ENCODE peak calls at places on chromosomes 7 and 10, in five cellular contexts. C is stomach, T is sigmoid colon, M is breast epithelium, Q is SK-N-MC. S is an unnamed sample.
A peak's percentile ranks its signal among the peaks of the same experiment; 100 is the strongest.

GRCh38 chr10:63935705-63936104 is 414.5 kb downstream of the REEP3 start:
- DNase-seq in C (no peak), M (no peak), T (no peak), Q (no peak), S (no peak)

GRCh38 chr7:91082854-91083495 is 181.3 kb upstream of the FZD1 start:
- DNase-seq in M (no peak), T (no peak), Q (no peak), C (no peak), S (no peak)

GRCh38 chr10:30170814-30171213 is 111.4 kb upstream of the JCAD start:
- DNase-seq in C (no peak), T (no peak), Q (no peak), M (no peak), S (no peak)

GRCh38 chr7:74174606-74175082 is 488 bp downstream of the EIF4H start:
- DNase-seq in Q (no peak), C (peak; percentile 31), M (peak; percentile 31), T (peak; percentile 78), S (peak; percentile 20)

GRCh38 chr7:152050547-152050971 is 25.1 kb downstream of the GALNT11 start:
- DNase-seq in T (no peak), C (no peak), Q (no peak), M (no peak), S (no peak)

GRCh38 chr7:104758504-104758903 is 255.5 kb upstream of the KMT2E start:
- DNase-seq in Q (no peak), T (no peak), M (no peak), C (no peak), S (no peak)

GRCh38 chr10:79381804-79382221 is 34.5 kb downstream of the PPIF start:
- DNase-seq in Q (no peak), T (peak; percentile 97), M (peak; percentile 71), C (peak; percentile 40), S (peak; percentile 28)

GRCh38 chr10:31999261-31999660 is 57.0 kb downstream of the KIF5B start:
- DNase-seq in T (no peak), C (no peak), M (no peak), Q (no peak), S (no peak)

GRCh38 chr10:114174462-114175190 is 623 bp upstream of the CCDC186 start:
- DNase-seq in C (peak; percentile 64), Q (no peak), T (peak; percentile 78), M (peak; percentile 70), S (peak; percentile 65)

DNA sequence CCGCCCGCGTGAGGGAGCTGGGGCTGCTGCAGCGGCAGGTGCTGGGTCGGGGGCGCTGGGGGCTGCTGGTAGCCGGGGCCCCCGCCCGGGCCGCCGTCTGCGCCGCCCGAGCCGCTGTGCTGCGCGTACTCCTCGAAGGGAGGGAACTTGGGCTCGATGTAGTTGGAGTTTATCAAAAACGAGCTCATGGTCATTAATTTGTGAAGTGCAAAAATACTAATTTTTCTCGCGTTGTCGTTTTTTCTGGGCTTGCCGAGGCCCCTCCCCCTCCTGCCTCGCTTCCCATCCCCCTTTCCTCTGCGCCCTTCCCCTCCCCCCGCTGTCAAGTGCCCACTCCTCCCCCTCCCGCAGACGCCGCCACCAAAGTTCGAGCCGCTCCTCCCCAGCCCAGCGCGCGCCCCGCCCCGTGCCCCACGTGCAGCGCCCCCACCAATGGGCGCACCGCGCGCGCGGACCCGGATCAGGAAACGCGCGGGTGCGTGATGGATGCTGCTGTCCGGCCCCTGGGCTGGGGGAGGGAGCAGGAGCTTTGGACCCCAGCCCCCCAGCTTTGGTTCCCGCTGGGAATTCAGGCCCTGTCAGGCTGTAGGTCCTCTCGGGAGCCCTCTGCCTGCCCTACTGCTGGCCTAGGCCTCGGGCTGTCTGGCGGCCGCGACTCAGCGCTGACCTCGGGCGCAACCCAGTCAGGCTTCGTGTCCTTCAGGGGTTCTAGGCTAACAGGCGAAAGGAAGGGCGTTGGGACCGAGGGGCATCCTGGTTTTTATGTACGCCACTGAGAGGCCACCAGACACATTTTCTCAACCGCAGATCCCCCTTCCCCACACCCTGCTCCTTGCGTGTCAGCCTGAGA is at the start of gene HOXA4:
- DNase-seq in C (peak; percentile 69), M (peak; percentile 94), T (peak; percentile 98), Q (no peak), S (peak; percentile 94)
- H3K4me3 ChIP-seq in C (peak within 1 kb of the TSS; percentile 67), M (peak within 1 kb of the TSS; percentile 69), T (peak within 1 kb of the TSS; percentile 88), Q (peak within 1 kb of the TSS; percentile 87), S (peak within 1 kb of the TSS; percentile 62)

GRCh38 chr7:139623518-139623917 is 100.0 kb downstream of the CLEC2L start:
- DNase-seq in Q (no peak), T (no peak), C (no peak), M (no peak), S (no peak)
- TF ChIP-seq POLR2AphosphoS5 in Q (peak; percentile 21), T (no peak), C (no peak), M (no peak), S (no peak)

GRCh38 chr7:158372400-158373302 is 215.0 kb downstream of the PTPRN2 start:
- DNase-seq in M (no peak), T (no peak), C (no peak), Q (no peak), S (no peak)

GRCh38 chr7:158371856-158372255 is 215.8 kb downstream of the PTPRN2 start:
- DNase-seq in C (no peak), Q (no peak), T (peak; percentile 36), M (no peak), S (no peak)

GRCh38 chr7:158375034-158375433 is 212.6 kb downstream of the PTPRN2 start:
- DNase-seq in M (no peak), T (peak; percentile 35), C (no peak), Q (no peak), S (no peak)

GRCh38 chr7:158373761-158374545 is 213.7 kb downstream of the PTPRN2 start:
- DNase-seq in T (peak; percentile 19), Q (no peak), C (no peak), M (no peak), S (peak; percentile 21)

GRCh38 chr7:158374586-158374985 is 213.0 kb downstream of the PTPRN2 start:
- DNase-seq in Q (peak; percentile 88), M (no peak), T (no peak), C (no peak), S (no peak)
- H3K9me3 ChIP-seq in Q (no peaks in the 10 kb centered on the region), M (no peaks in the 10 kb centered on the region), T (no peaks in the 10 kb centered on the region), C (no peaks in the 10 kb centered on the region), S (no peaks in the 10 kb centered on the region)

DNA sequence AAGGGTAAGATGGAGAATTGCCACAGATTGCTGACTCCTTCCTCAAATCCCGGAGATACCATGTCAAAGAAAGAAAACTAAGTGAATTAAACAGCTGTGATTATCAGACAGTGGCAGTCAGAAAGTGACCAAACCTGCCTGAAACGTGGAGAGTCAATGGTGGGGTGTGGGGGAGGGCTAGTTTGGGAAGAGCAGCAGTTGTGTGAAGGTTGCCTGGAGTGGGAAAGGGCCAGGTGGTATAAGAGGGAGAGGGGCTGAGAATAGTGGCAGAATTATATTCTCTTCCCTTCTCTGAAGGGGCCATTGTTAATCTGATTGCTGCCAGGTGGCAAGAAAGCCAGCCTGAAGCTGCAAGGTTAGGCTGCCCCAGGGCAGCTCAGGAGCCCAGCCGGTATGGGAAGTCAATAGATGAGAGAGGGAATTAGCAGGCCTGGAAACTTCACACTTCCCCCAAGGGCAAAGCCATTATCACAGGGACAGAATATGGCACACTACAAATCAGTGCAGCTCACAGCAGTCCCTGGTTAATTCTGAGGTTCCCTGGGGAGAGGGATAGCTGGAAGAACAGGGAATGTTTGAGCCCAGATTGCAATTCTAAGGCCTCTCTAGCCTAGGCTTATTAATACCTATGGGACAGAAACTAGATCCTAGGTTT is 83.9 kb upstream of the ITGB1 start:
- DNase-seq in C (no peak), M (no peak), Q (no peak), T (no peak), S (no peak)
- H3K4me3 ChIP-seq in C (no peak overlapping the region), M (no peak overlapping the region), Q (no peak overlapping the region), T (no peak overlapping the region), S (no peak overlapping the region)

DNA sequence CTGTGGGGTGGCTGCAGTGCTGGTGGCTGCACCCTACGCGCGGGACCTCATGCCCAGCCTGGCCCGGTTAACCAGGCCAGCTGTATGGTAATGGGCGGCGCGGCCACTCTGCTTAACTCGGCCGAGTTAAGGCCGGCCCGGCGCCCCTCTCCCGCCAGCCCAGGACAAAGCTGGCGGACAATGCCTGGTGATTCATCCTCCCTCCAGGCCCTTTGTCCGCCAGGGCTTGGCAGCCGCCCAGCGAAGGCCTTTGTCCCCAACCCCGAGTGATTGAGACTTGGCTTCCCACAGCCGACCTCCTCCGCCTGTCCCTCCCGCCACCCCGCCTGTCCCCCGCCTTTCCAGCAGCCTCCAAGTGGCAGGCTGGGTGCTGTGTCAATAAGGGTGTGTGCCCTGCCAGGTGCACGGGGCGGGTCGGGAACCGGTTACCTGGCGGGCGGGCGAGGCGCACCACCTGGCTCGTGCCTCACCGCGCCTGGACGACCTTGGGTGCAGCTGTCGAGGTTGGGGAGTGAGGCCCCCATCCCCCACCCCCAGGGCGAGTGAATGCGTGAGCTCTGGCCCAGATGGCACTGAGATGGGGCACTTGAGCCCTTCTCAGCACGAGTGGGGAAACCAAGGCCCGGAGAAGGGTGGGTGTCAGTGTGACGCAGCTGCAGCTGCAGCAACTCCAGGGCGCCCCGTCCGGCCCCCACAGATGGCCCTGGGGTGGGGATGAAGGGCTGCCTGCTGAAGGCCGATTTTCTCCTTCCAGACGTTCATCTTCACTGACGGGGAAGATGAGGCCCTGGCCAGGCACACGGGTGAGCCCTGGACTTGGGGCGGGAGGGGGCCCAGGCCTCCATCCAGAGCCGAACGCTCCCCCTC is 4.6 kb downstream of the LFNG start:
- DNase-seq in C (peak; percentile 97), Q (no peak), M (peak; percentile 77), T (no peak), S (peak; percentile 96)
- TF ChIP-seq POLR2AphosphoS5 in C (peak; percentile 63), Q (no peak), M (no peak), T (peak; percentile 35), S (peak; percentile 88)

GRCh38 chr7:5063698-5064097 is 18.0 kb downstream of the RBAK start:
- DNase-seq in M (no peak), Q (no peak), C (no peak), T (no peak), S (no peak)

GRCh38 chr7:5064391-5065106 is 18.9 kb downstream of the RBAK start:
- DNase-seq in M (no peak), C (no peak), T (no peak), Q (no peak), S (no peak)

GRCh38 chr7:5070206-5070605 is 24.5 kb downstream of the RBAK start:
- DNase-seq in T (no peak), C (no peak), M (no peak), Q (no peak), S (no peak)

DNA sequence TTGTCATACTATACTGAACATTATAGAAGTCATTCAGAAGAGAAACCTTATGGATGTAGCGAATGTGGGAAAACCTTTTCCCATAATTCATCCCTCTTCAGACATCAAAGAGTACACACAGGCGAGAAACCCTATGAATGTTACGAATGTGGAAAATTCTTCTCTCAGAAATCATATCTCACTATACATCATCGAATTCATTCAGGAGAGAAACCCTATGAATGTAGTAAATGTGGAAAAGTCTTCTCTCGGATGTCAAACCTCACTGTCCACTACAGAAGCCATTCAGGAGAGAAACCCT is 19.4 kb downstream of the RBAK start:
- DNase-seq in C (no peak), Q (no peak), T (no peak), M (no peak), S (no peak)
- H3K9me3 ChIP-seq in C (peaks cover 83% of the 10 kb centered on the region), Q (peaks cover 60% of the 10 kb centered on the region), T (peaks cover 38% of the 10 kb centered on the region), M (peaks cover 93% of the 10 kb centered on the region), S (no peaks in the 10 kb centered on the region)

GRCh38 chr10:52870562-52870961 is 98.0 kb upstream of the MBL2 start:
- DNase-seq in C (no peak), T (no peak), M (no peak), Q (no peak), S (no peak)
- H3K4me3 ChIP-seq in C (no peak overlapping the region), T (no peak overlapping the region), M (no peak overlapping the region), Q (no peak overlapping the region), S (no peak overlapping the region)

S was measured in prostate gland.